ENCODE peak calls at places on chromosomes 1 and 21, in seven cellular contexts. I is body of pancreas, F is SJSA1, G is hepatocyte, D is uterus, K is A549, Q is right atrium auricular region. C is an unnamed sample. For H3K4me1, the result is how much of the 10 kb centered on the place peaks cover.

GRCh38 chr1:219422811-219423598 is 189.9 kb downstream of the ZC3H11B start:
- DNase-seq in I (no peak), F (peak), G (no peak), D (no peak), K (no peak), Q (no peak), C (no peak)

GRCh38 chr1:68049941-68050878 is at the start of gene DIRAS3:
- DNase-seq in I (peak), F (peak), G (peak), D (peak), K (peak), Q (no peak), C (no peak)

GRCh38 chr1:212213754-212214153 is 71.5 kb upstream of the PPP2R5A start:
- DNase-seq in I (no peak), F (no peak), G (peak), D (no peak), K (no peak), Q (no peak), C (no peak)

GRCh38 chr1:154750681-154751665 is 119.1 kb downstream of the KCNN3 start:
- DNase-seq in I (no peak), F (no peak), G (no peak), D (no peak), K (no peak), Q (no peak), C (no peak)

GRCh38 chr1:39646232-39647081 is 7.0 kb upstream of the HEYL start:
- DNase-seq in I (peak), F (peak), G (peak), D (peak), K (no peak), Q (peak), C (no peak)

GRCh38 chr1:61337981-61338848 is 255.9 kb downstream of the NFIA start:
- DNase-seq in I (peak), F (peak), G (peak), D (peak), K (peak), Q (peak), C (no peak)

GRCh38 chr1:115454835-115455511 is 116.9 kb upstream of the NGF start:
- DNase-seq in I (no peak), F (peak), G (peak), D (peak), K (no peak), Q (no peak), C (no peak)

GRCh38 chr1:189269011-189269410 is 1208.7 kb downstream of the BRINP3 start:
- DNase-seq in I (no peak), F (no peak), G (no peak), D (no peak), K (peak), Q (no peak), C (no peak)

GRCh38 chr1:153342178-153342577 is 6.5 kb downstream of the PGLYRP4 start:
- DNase-seq in I (no peak), F (no peak), G (no peak), D (no peak), K (no peak), Q (no peak), C (no peak)

GRCh38 chr1:169491845-169492281 is 6.1 kb upstream of the SLC19A2 start:
- DNase-seq in I (no peak), F (no peak), G (no peak), D (no peak), K (no peak), Q (no peak), C (peak)

GRCh38 chr1:22208973-22209378 is 66.1 kb upstream of the WNT4 start:
- DNase-seq in I (no peak), F (no peak), G (no peak), D (no peak), K (no peak), Q (no peak), C (no peak)

GRCh38 chr1:53626576-53626975 is 112.4 kb downstream of the GLIS1 start:
- DNase-seq in I (no peak), F (no peak), G (no peak), D (no peak), K (no peak), Q (no peak), C (no peak)

GRCh38 chr1:41483960-41484844 is at the start of gene EDN2:
- DNase-seq in I (peak), F (peak), G (no peak), D (peak), K (peak), Q (no peak), C (no peak)

GRCh38 chr1:170927955-170928850 is 7.1 kb upstream of the MROH9 start:
- DNase-seq in I (no peak), F (no peak), G (peak), D (no peak), K (peak), Q (no peak), C (no peak)

GRCh38 chr1:114258074-114258473 is 104.4 kb upstream of the SYT6 start:
- DNase-seq in I (no peak), F (no peak), G (no peak), D (no peak), K (no peak), Q (no peak), C (no peak)

GRCh38 chr21:34227386-34227852 is 136.4 kb upstream of the KCNE2 start:
- DNase-seq in I (no peak), F (no peak), G (peak), D (peak), K (no peak), Q (no peak), C (no peak)

GRCh38 chr1:8157765-8158164 is 131.7 kb upstream of the ERRFI1 start:
- DNase-seq in I (no peak), F (no peak), G (no peak), D (no peak), K (no peak), Q (no peak), C (no peak)

GRCh38 chr1:39490596-39491145 is 765 bp upstream of the BMP8A start:
- DNase-seq in I (peak), F (no peak), G (no peak), D (no peak), K (no peak), Q (no peak), C (peak)

GRCh38 chr21:45950740-45951515 is 30.6 kb upstream of the COL6A1 start:
- DNase-seq in I (no peak), F (no peak), G (peak), D (peak), K (no peak), Q (no peak), C (no peak)
- H3K4me1 ChIP-seq in I (under half), F (under half), G (under half), D (under half), K (under half), Q (under half), C (under half)

GRCh38 chr1:9653195-9653782 is 1.8 kb downstream of the PIK3CD start:
- DNase-seq in I (no peak), F (no peak), G (no peak), D (no peak), K (no peak), Q (no peak), C (no peak)
- H3K27ac ChIP-seq in I (no peak), F (no peak), G (no peak), D (no peak), K (no peak), Q (no peak), C (peak)

GRCh38 chr1:224435999-224436398 is 1.4 kb upstream of the WDR26 start:
- DNase-seq in I (no peak), F (no peak), G (peak), D (no peak), K (no peak), Q (no peak), C (no peak)
- H3K4me3 ChIP-seq in I (no peak), F (no peak), G (no peak), D (no peak), K (no peak), Q (no peak), C (peak)

GRCh38 chr1:32813941-32814739 is 3.0 kb downstream of the YARS1 start:
- DNase-seq in I (no peak), F (no peak), G (no peak), D (no peak), K (peak), Q (no peak), C (no peak)

GRCh38 chr1:32817815-32818786 is 648 bp downstream of the S100PBP start:
- DNase-seq in I (peak), F (peak), G (peak), D (peak), K (peak), Q (peak), C (peak)

GRCh38 chr1:32818804-32819541 is 1.5 kb downstream of the S100PBP start:
- DNase-seq in I (no peak), F (no peak), G (no peak), D (no peak), K (no peak), Q (no peak), C (peak)

GRCh38 chr1:32816676-32817158 is 441 bp downstream of the YARS1 start:
- DNase-seq in I (no peak), F (no peak), G (peak), D (no peak), K (peak), Q (peak), C (no peak)

GRCh38 chr1:32817159-32817814 is at the start of the genes S100PBP and YARS1:
- DNase-seq in I (peak), F (peak), G (peak), D (peak), K (peak), Q (peak), C (peak)
- H3K4me1 ChIP-seq in I (half or more), F (under half), G (under half), D (under half), K (under half), Q (under half), C (half or more)

DNA sequence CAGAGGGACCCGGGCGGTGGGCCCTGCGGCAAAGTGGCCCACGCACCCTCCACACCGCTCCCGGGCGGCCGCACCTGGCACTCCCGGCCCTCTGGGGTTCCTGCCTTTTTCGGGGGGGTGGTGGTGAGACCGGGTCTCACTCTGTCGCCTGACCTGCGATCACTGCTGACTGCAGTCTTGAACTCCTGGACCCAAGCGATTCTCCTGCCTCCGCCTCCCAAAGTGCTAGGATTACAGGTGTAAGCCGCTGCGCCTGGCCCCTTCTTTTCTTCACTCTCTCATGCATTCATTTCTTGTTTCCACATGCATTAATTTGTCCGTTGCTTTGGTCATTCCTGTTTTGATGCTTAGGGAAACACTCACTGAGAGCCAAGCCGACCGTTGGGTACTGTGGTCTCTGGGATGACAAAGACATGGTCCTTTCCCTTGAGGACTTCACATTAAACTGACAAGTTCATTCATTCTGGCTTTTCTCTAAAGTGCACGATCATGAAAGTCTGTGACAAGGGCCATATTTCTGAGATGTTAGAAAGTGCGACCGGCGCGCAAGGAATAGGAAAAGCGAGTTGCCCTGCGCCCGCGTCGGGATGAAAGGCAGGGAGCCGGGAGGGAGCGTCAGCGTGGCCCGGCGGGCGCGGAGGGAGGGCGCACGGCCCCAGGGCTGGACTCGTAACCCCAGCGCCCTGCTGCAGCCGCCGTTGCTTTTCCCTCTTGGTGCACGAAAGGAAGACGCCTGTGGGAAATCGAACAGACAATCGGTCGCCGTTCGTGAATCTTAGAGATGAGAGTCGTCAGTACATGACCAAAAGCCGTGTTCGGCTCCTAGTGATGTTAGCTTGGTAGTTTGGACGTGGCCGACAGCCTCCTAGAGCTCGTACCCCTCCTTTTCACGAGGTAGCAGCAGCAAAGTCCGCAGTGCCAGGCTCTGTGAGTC is 1.0 kb upstream of the MCOLN2 start:
- DNase-seq in I (no peak), F (no peak), G (peak), D (no peak), K (no peak), Q (no peak), C (no peak)
- H3K27ac ChIP-seq in I (no peak), F (no peak), G (no peak), D (no peak), K (peak), Q (no peak), C (no peak)

GRCh38 chr1:44777969-44778635 is 2.8 kb downstream of the RPS8 start:
- DNase-seq in I (no peak), F (no peak), G (no peak), D (no peak), K (no peak), Q (no peak), C (no peak)
- H3K4me3 ChIP-seq in I (no peak), F (no peak), G (no peak), D (no peak), K (peak), Q (no peak), C (no peak)